ENCODE peak calls at places on chromosomes 13 and 19, in six cellular contexts. I is CD8-positive, alpha-beta T cell; P is tibial nerve; L is neuronal stem cell; N is CD4-positive, alpha-beta memory T cell; S is PC-3. V is an unnamed sample.
A peak's percentile ranks its signal among the peaks of the same experiment; 100 is the strongest.

GRCh38 chr13:48896312-48896711 is 79.4 kb upstream of the FNDC3A start:
- DNase-seq in I (no peak), P (no peak), L (no peak), N (no peak), S (peak; percentile 55), V (peak; percentile 38)

GRCh38 chr13:60439201-60439600 is 42.2 kb downstream of the TDRD3 start:
- DNase-seq in I (no peak), P (no peak), L (no peak), N (no peak), S (no peak), V (no peak)

GRCh38 chr13:100636441-100636840 is 38.2 kb downstream of the TMTC4 start:
- DNase-seq in I (no peak), P (no peak), L (no peak), N (no peak), S (no peak), V (no peak)

GRCh38 chr13:26168276-26168814 is 53.8 kb downstream of the RNF6 start:
- DNase-seq in I (no peak), P (no peak), L (no peak), N (no peak), S (no peak), V (no peak)

GRCh38 chr19:29568036-29568788 is 37.9 kb upstream of the POP4 start:
- DNase-seq in I (no peak), P (no peak), L (no peak), N (no peak), S (no peak), V (no peak)

GRCh38 chr13:29704648-29705047 is 109.2 kb upstream of the SLC7A1 start:
- DNase-seq in I (no peak), P (no peak), L (no peak), N (no peak), S (no peak), V (no peak)

GRCh38 chr13:67464154-67464553 is 234.0 kb upstream of the PCDH9 start:
- DNase-seq in I (no peak), P (no peak), L (no peak), N (no peak), S (no peak), V (no peak)

GRCh38 chr19:9149976-9150375 is 9.8 kb downstream of the ZNF317 start:
- DNase-seq in I (no peak), P (no peak), L (no peak), N (no peak), S (peak; percentile 76), V (no peak)

GRCh38 chr19:4359627-4360000 is 16.3 kb downstream of the MPND start:
- DNase-seq in I (no peak), P (no peak), L (no peak), N (no peak), S (no peak), V (no peak)

GRCh38 chr19:38544569-38545315 is 73.0 kb downstream of the MAP4K1 start:
- DNase-seq in I (no peak), P (no peak), L (no peak), N (peak; percentile 71), S (no peak), V (peak; percentile 7)

GRCh38 chr13:25406377-25406776 is 34.6 kb downstream of the ATP8A2 start:
- DNase-seq in I (no peak), P (no peak), L (no peak), N (no peak), S (peak; percentile 4), V (no peak)

GRCh38 chr13:84446972-84447700 is 564.9 kb upstream of the SLITRK1 start:
- DNase-seq in I (no peak), P (no peak), L (no peak), N (no peak), S (no peak), V (no peak)

GRCh38 chr13:33016414-33017409 is at the start of gene KL:
- DNase-seq in I (no peak), P (no peak), L (no peak), N (no peak), S (no peak), V (no peak)

GRCh38 chr13:44574466-44574855 is 1.7 kb downstream of the TSC22D1 start:
- DNase-seq in I (no peak), P (no peak), L (no peak), N (no peak), S (peak; percentile 38), V (no peak)

GRCh38 chr13:50948576-50948975 is 39.0 kb downstream of the RNASEH2B start:
- DNase-seq in I (no peak), P (no peak), L (no peak), N (no peak), S (peak; percentile 3), V (no peak)

GRCh38 chr13:105196052-105196451 is 1339.4 kb downstream of the EFNB2 start:
- DNase-seq in I (no peak), P (no peak), L (no peak), N (no peak), S (peak; percentile 11), V (no peak)

GRCh38 chr19:12365094-12365371 is 450 bp downstream of the ZNF442 start:
- DNase-seq in I (no peak), P (no peak), L (no peak), N (no peak), S (peak; percentile 18), V (no peak)

GRCh38 chr19:29576043-29576442 is 30.0 kb upstream of the POP4 start:
- DNase-seq in I (no peak), P (no peak), L (no peak), N (no peak), S (no peak), V (no peak)

GRCh38 chr13:98997738-98998641 is 20.1 kb upstream of the DOCK9 start:
- DNase-seq in I (no peak), P (no peak), L (no peak), N (no peak), S (peak; percentile 66), V (no peak)

GRCh38 chr19:5403968-5404640 is 51.1 kb upstream of the ZNRF4 start:
- DNase-seq in I (peak; percentile 37), P (peak; percentile 64), L (peak; percentile 95), N (peak; percentile 43), S (peak; percentile 97), V (peak; percentile 66)

GRCh38 chr19:23415561-23416191 is 20.4 kb upstream of the ZNF91 start:
- DNase-seq in I (no peak), P (no peak), L (peak; percentile 84), N (peak; percentile 13), S (no peak), V (no peak)

GRCh38 chr13:113864303-113864890 is 521 bp upstream of the GAS6 start:
- DNase-seq in I (no peak), P (no peak), L (no peak), N (no peak), S (no peak), V (no peak)

GRCh38 chr19:50204811-50205675 is 1.6 kb downstream of the MYH14 start:
- DNase-seq in I (no peak), P (no peak), L (peak; percentile 72), N (no peak), S (peak; percentile 85), V (no peak)

GRCh38 chr19:31277516-31277915 is 71.7 kb downstream of the TSHZ3 start:
- DNase-seq in I (no peak), P (no peak), L (no peak), N (no peak), S (no peak), V (no peak)

GRCh38 chr19:34260771-34261173 is 6.4 kb downstream of the GARRE1 start:
- DNase-seq in I (no peak), P (no peak), L (no peak), N (no peak), S (no peak), V (no peak)

DNA sequence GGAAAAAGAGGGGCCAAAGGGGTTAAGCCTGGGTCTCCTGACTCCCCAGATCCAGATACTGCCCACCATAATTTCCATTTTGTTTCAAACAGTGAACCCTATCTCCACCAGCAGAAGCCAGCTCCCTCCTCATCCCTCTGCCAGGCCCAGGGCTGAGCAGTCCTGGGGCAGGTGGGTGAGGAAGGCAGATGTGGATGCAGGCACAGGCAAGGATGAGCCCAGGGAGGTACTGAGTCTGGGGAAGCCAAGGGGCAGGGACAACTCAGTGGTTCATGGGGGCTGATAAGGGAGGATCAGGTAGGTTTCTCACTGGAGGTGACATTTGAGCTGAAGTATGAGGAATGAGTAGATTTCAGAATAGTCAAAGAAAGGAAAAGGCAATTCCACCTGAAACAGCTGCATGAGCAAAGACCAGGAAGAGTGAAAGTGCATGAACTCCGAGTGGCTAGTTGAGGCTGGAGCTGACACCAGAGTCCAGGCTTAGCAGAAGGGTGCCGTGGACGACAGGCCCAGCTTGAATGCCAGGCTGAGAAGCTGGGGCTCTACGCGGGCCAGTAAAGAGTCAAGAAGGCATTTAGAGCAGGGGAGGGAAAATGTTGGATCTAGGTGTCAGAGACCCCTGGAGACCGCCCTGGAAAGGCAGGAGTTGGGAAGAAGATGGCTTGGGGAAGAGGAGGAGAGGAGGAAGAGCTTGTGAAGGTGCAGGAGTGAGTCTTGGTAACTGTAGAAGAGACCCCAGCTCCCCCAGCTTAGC is 10.3 kb downstream of the CIC start:
- DNase-seq in I (no peak), P (no peak), L (no peak), N (no peak), S (no peak), V (no peak)
- H3K4me3 ChIP-seq in I (peak overlapping the region; percentile 79), P (peak overlapping the region; percentile 90), L (peak overlapping the region; percentile 71), N (peak overlapping the region; percentile 76), S (no peak overlapping the region), V (peak overlapping the region; percentile 75)

DNA sequence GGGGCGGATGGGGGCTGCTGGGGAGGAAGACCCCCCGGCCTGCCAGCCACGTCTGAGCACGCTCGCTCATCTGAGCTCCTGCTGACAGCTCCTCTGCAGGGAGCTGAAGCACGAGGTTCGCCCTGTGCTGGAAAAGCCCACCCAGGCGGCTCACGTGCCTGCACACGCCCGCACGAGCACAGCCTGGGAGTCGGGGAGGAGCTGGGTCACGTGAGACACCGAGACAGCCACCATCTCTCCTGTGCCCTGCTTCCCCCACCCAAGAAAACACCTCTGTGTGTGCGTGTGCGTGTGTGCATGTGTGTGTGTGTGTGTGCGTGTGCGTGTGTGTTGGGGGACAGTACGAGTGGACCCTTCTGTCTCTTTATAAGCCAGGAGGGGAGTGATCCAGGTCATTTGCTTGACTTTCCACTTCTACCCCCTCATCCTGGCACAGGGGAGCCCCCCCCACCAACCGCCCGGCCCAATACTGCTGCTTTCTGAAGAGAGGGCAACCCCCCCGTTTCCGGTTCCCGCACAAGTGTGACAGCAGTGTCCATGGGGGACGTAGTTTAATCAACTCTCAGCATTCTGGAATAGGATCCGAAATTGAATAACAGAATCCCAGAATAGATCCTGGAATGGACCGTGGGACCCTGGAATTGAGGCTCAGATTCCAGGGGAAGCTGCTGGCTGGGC is 42.5 kb downstream of the CELF5 start:
- DNase-seq in I (no peak), P (no peak), L (no peak), N (no peak), S (no peak), V (no peak)
- H3K27me3 ChIP-seq in I (peaks cover 5% of the 10 kb centered on the region), P (no peaks in the 10 kb centered on the region), L (peaks cover 3% of the 10 kb centered on the region), N (peaks cover 15% of the 10 kb centered on the region), S (peaks cover 10% of the 10 kb centered on the region), V (peaks cover 30% of the 10 kb centered on the region)

DNA sequence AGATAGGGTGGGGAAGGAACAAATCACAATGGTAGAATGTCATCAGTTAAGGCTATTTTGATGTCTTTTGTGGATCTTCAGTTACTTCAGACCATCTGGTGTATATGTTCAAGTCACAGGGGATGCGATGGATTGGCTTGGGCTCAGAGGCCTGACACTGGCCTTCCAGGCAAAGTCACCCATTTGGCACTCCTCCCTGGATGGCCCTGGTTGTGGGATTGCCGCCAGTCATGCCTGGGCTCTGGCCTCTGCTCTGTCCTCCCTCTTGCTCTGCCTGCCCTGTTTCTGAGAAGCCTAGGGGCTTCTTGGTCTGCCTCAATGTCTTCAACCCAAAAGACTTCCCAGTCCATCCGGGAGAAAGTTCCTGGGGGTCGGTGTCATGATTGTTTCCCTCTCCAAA is 50.2 kb downstream of the ZNF146 start:
- DNase-seq in I (no peak), P (no peak), L (no peak), N (no peak), S (no peak), V (no peak)
- H3K4me3 ChIP-seq in I (no peak overlapping the region), P (no peak overlapping the region), L (no peak overlapping the region), N (no peak overlapping the region), S (no peak overlapping the region), V (no peak overlapping the region)

GRCh38 chr13:111948281-111948680 is 118.7 kb upstream of the SOX1 start:
- DNase-seq in I (no peak), P (no peak), L (no peak), N (no peak), S (no peak), V (no peak)
- H3K27me3 ChIP-seq in I (no peaks in the 10 kb centered on the region), P (no peaks in the 10 kb centered on the region), L (peaks cover 28% of the 10 kb centered on the region), N (no peaks in the 10 kb centered on the region), S (peaks cover 27% of the 10 kb centered on the region), V (no peaks in the 10 kb centered on the region)

V was measured in AG04450.